ENCODE peak calls at places on chromosomes 12 and 14, in ten cellular contexts. R is brain microvascular endothelial cell; E is T follicular helper cell; F is caudate nucleus; W is progenitor cell of endocrine pancreas; Q is activated T-cell treated with anti-CD3 and anti-CD28 coated beads, Interleukin-2, amount 50 U/mL, for 1 hour; A is cardiac muscle cell; X is heart left ventricle; U is head of caudate nucleus; V is fibroblast of the conjunctiva. Z is an unnamed sample.

GRCh38 chr12:110022980-110023633 is 23.9 kb downstream of the ANKRD13A start:
- DNase-seq in R (no peak), E (no peak), F (no peak), W (no peak), Q (no peak), A (no peak), X (no peak), U (no peak), V (no peak), Z (no peak)

GRCh38 chr12:11593013-11593412 is 56.5 kb upstream of the ETV6 start:
- DNase-seq in R (no peak), E (no peak), F (no peak), W (no peak), Q (no peak), A (no peak), X (no peak), U (no peak), V (no peak), Z (no peak)

GRCh38 chr12:103249614-103250013 is 246.2 kb downstream of the C12orf42 start:
- DNase-seq in R (no peak), E (no peak), F (no peak), W (no peak), Q (no peak), A (no peak), X (no peak), U (no peak), V (no peak), Z (no peak)

GRCh38 chr14:30885840-30886740 is 11.7 kb downstream of the COCH start:
- DNase-seq in R (no peak), E (no peak), F (no peak), W (no peak), Q (no peak), A (no peak), X (no peak), U (no peak), V (no peak), Z (no peak)

GRCh38 chr14:100531591-100532121 is 55.6 kb downstream of the BEGAIN start:
- DNase-seq in R (no peak), E (no peak), F (no peak), W (peak; percentile 6), Q (peak; percentile 1), A (no peak), X (peak; percentile 42), U (no peak), V (no peak), Z (no peak)

GRCh38 chr14:51806026-51806590 is 54.3 kb upstream of the GNG2 start:
- DNase-seq in R (no peak), E (no peak), F (no peak), W (no peak), Q (no peak), A (no peak), X (no peak), U (no peak), V (no peak), Z (no peak)

GRCh38 chr12:106783515-106783914 is 9.0 kb downstream of the RIC8B start:
- DNase-seq in R (no peak), E (no peak), F (no peak), W (no peak), Q (no peak), A (no peak), X (no peak), U (no peak), V (no peak), Z (no peak)

GRCh38 chr12:57616383-57617101 is 5.3 kb downstream of the ARHGEF25 start:
- DNase-seq in R (peak; percentile 47), E (no peak), F (no peak), W (no peak), Q (no peak), A (no peak), X (no peak), U (peak; percentile 67), V (peak; percentile 56), Z (peak; percentile 49)

GRCh38 chr12:63668028-63668799 is at the start of gene DPY19L2:
- DNase-seq in R (peak; percentile 46), E (no peak), F (peak; percentile 71), W (peak; percentile 74), Q (peak; percentile 31), A (peak; percentile 80), X (peak; percentile 89), U (peak; percentile 73), V (peak; percentile 45), Z (no peak)

GRCh38 chr14:51206462-51206861 is 33.6 kb upstream of the TMX1 start:
- DNase-seq in R (no peak), E (no peak), F (no peak), W (no peak), Q (no peak), A (no peak), X (no peak), U (no peak), V (no peak), Z (no peak)

GRCh38 chr12:13546231-13546630 is 349.7 kb downstream of the EMP1 start:
- DNase-seq in R (no peak), E (no peak), F (no peak), W (no peak), Q (no peak), A (no peak), X (no peak), U (no peak), V (no peak), Z (no peak)

GRCh38 chr12:31232361-31232965 is 93.5 kb downstream of the SINHCAF start:
- DNase-seq in R (no peak), E (no peak), F (no peak), W (no peak), Q (no peak), A (no peak), X (no peak), U (no peak), V (no peak), Z (no peak)

GRCh38 chr12:74111688-74112360 is 425.8 kb upstream of the ATXN7L3B start:
- DNase-seq in R (peak; percentile 25), E (no peak), F (no peak), W (peak; percentile 24), Q (no peak), A (peak; percentile 57), X (no peak), U (peak; percentile 29), V (no peak), Z (no peak)

GRCh38 chr12:44584625-44585024 is 291.5 kb downstream of the NELL2 start:
- DNase-seq in R (no peak), E (no peak), F (no peak), W (no peak), Q (no peak), A (no peak), X (no peak), U (no peak), V (no peak), Z (no peak)

GRCh38 chr12:124341645-124342069 is 46.8 kb downstream of the RFLNA start:
- DNase-seq in R (no peak), E (no peak), F (no peak), W (no peak), Q (no peak), A (no peak), X (no peak), U (no peak), V (no peak), Z (no peak)

GRCh38 chr14:20469890-20470858 is 968 bp downstream of the PNP start:
- DNase-seq in R (peak; percentile 62), E (peak; percentile 36), F (peak; percentile 60), W (no peak), Q (peak; percentile 58), A (peak; percentile 15), X (peak; percentile 63), U (no peak), V (peak; percentile 34), Z (peak; percentile 80)

GRCh38 chr14:101104485-101104884 is 201.0 kb upstream of the RTL1 start:
- DNase-seq in R (no peak), E (no peak), F (no peak), W (no peak), Q (no peak), A (no peak), X (no peak), U (no peak), V (no peak), Z (no peak)

GRCh38 chr12:30613119-30613830 is 82.4 kb downstream of the IPO8 start:
- DNase-seq in R (peak; percentile 55), E (no peak), F (no peak), W (no peak), Q (no peak), A (no peak), X (no peak), U (no peak), V (no peak), Z (peak; percentile 43)

GRCh38 chr12:109531411-109531810 is 41.9 kb downstream of the MMAB start:
- DNase-seq in R (no peak), E (no peak), F (no peak), W (no peak), Q (no peak), A (peak; percentile 67), X (no peak), U (no peak), V (no peak), Z (no peak)

GRCh38 chr12:21483531-21483930 is 17.9 kb downstream of the RECQL start:
- DNase-seq in R (no peak), E (no peak), F (no peak), W (no peak), Q (no peak), A (no peak), X (no peak), U (no peak), V (no peak), Z (no peak)

GRCh38 chr12:97267166-97267565 is 195.4 kb upstream of the RMST start:
- DNase-seq in R (no peak), E (no peak), F (no peak), W (no peak), Q (no peak), A (no peak), X (no peak), U (no peak), V (no peak), Z (no peak)

GRCh38 chr12:65881965-65882413 is 57.7 kb downstream of the HMGA2 start:
- DNase-seq in R (no peak), E (no peak), F (peak; percentile 12), W (no peak), Q (no peak), A (peak; percentile 31), X (peak; percentile 85), U (peak; percentile 61), V (peak; percentile 89), Z (peak; percentile 85)

GRCh38 chr12:76670776-76671175 is 93.1 kb upstream of the ZDHHC17 start:
- DNase-seq in R (peak; percentile 33), E (no peak), F (no peak), W (no peak), Q (no peak), A (no peak), X (no peak), U (no peak), V (no peak), Z (no peak)

GRCh38 chr14:56126514-56126913 is 8.3 kb downstream of the PELI2 start:
- DNase-seq in R (no peak), E (no peak), F (no peak), W (no peak), Q (no peak), A (no peak), X (no peak), U (no peak), V (no peak), Z (no peak)

Z was measured in stromal cell of bone marrow.